ENCODE peak calls at places on chromosomes 13 and 19, in four cellular contexts. V is left ventricle myocardium superior; Y is CD8-positive, alpha-beta memory T cell; G is myocyte. J is an unnamed sample.
A peak's percentile ranks its signal among the peaks of the same experiment; 100 is the strongest.

GRCh38 chr13:46012404-46012803 is 40.1 kb downstream of the ZC3H13 start:
- DNase-seq in V (no peak), Y (no peak), G (no peak), J (no peak)

GRCh38 chr19:18771328-18772242 is 19.5 kb downstream of the COMP start:
- DNase-seq in V (no peak), Y (no peak), G (no peak), J (no peak)

GRCh38 chr19:46378268-46378667 is 31.4 kb downstream of the PPP5C start:
- DNase-seq in V (no peak), Y (no peak), G (peak; percentile 75), J (no peak)

GRCh38 chr13:113655358-113656014 is 2.5 kb downstream of the ATP4B start:
- DNase-seq in V (no peak), Y (no peak), G (no peak), J (peak; percentile 5)

GRCh38 chr13:100818706-100819105 is 144.1 kb upstream of the TMTC4 start:
- DNase-seq in V (no peak), Y (no peak), G (no peak), J (no peak)

GRCh38 chr13:22592515-22592914 is 588.3 kb upstream of the SGCG start:
- DNase-seq in V (no peak), Y (no peak), G (peak; percentile 14), J (no peak)

GRCh38 chr19:19540707-19541515 is 2.8 kb downstream of the CILP2 start:
- DNase-seq in V (peak; percentile 57), Y (peak; percentile 77), G (no peak), J (no peak)

GRCh38 chr13:78028960-78029359 is 110.3 kb upstream of the EDNRB start:
- DNase-seq in V (no peak), Y (no peak), G (no peak), J (no peak)

GRCh38 chr13:75250526-75251183 is 231.3 kb downstream of the TBC1D4 start:
- DNase-seq in V (no peak), Y (no peak), G (no peak), J (no peak)

GRCh38 chr19:38809592-38810252 is 3.0 kb downstream of the LGALS4 start:
- DNase-seq in V (no peak), Y (no peak), G (no peak), J (no peak)

GRCh38 chr19:46113726-46114125 is 10.8 kb downstream of the IGFL3 start:
- DNase-seq in V (no peak), Y (no peak), G (no peak), J (no peak)

GRCh38 chr19:50331187-50332013 is 2.2 kb upstream of the KCNC3 start:
- DNase-seq in V (no peak), Y (no peak), G (no peak), J (no peak)

GRCh38 chr19:8639821-8640401 is 9.5 kb downstream of the NFILZ start:
- DNase-seq in V (no peak), Y (no peak), G (no peak), J (no peak)

GRCh38 chr13:48431431-48431830 is 18.5 kb upstream of the LPAR6 start:
- DNase-seq in V (no peak), Y (no peak), G (no peak), J (no peak)

GRCh38 chr13:51342706-51343105 is 3.2 kb downstream of the SERPINE3 start:
- DNase-seq in V (no peak), Y (no peak), G (no peak), J (no peak)

GRCh38 chr19:13118424-13119193 is 545 bp downstream of the NACC1 start:
- DNase-seq in V (peak; percentile 64), Y (peak; percentile 64), G (peak; percentile 34), J (no peak)

GRCh38 chr13:92390217-92390616 is 836.4 kb upstream of the GPC6 start:
- DNase-seq in V (no peak), Y (no peak), G (peak; percentile 8), J (no peak)

GRCh38 chr13:21069561-21070004 is 8.2 kb upstream of the LATS2 start:
- DNase-seq in V (peak; percentile 55), Y (no peak), G (peak; percentile 80), J (peak; percentile 49)

GRCh38 chr13:52414963-52415362 is 9.0 kb upstream of the THSD1 start:
- DNase-seq in V (no peak), Y (no peak), G (peak; percentile 42), J (no peak)

GRCh38 chr13:33279898-33280549 is 5.5 kb downstream of the STARD13 start:
- DNase-seq in V (no peak), Y (no peak), G (peak; percentile 98), J (no peak)

GRCh38 chr19:49481020-49481683 is 6.3 kb upstream of the RPL13A start:
- DNase-seq in V (no peak), Y (no peak), G (no peak), J (no peak)

GRCh38 chr13:33270906-33271538 is 14.5 kb downstream of the STARD13 start:
- DNase-seq in V (no peak), Y (no peak), G (no peak), J (no peak)

GRCh38 chr13:40420160-40420740 is 246.2 kb downstream of the FOXO1 start:
- DNase-seq in V (no peak), Y (no peak), G (no peak), J (no peak)